ENCODE peak calls at places on chromosomes 2 and 18, in four cellular contexts. Y is AG04450, M is transverse colon, U is stomach. Z is an unnamed sample.

GRCh38 chr2:103445356-103445755 is 683.5 kb downstream of the TMEM182 start:
- DNase-seq in Y (no peak), U (no peak), M (no peak), Z (no peak)

GRCh38 chr2:126543081-126543480 is 112.9 kb upstream of the GYPC start:
- DNase-seq in Y (no peak), M (no peak), U (no peak), Z (no peak)

GRCh38 chr2:36672199-36672598 is 24.3 kb upstream of the VIT start:
- DNase-seq in M (no peak), U (no peak), Y (no peak), Z (peak)

GRCh38 chr2:146523218-146523617 is 1321.6 kb upstream of the ACVR2A start:
- DNase-seq in U (no peak), M (no peak), Y (no peak), Z (no peak)

GRCh38 chr2:195656131-195656858 is 731 bp upstream of the SLC39A10 start:
- DNase-seq in Y (no peak), M (no peak), U (no peak), Z (no peak)

GRCh38 chr2:159144776-159145614 is 141.5 kb downstream of the WDSUB1 start:
- DNase-seq in M (no peak), Y (no peak), U (no peak), Z (no peak)

GRCh38 chr18:13236411-13236810 is 17.9 kb downstream of the LDLRAD4 start:
- DNase-seq in U (no peak), Y (no peak), M (no peak), Z (no peak)

GRCh38 chr2:159228006-159228655 is 58.4 kb downstream of the WDSUB1 start:
- DNase-seq in M (no peak), U (no peak), Y (no peak), Z (peak)

GRCh38 chr2:47189635-47190034 is 34.5 kb upstream of the STPG4 start:
- DNase-seq in M (no peak), Y (peak), U (no peak), Z (peak)

GRCh38 chr2:41791523-41791922 is 256.3 kb upstream of the PKDCC start:
- DNase-seq in U (no peak), M (no peak), Y (no peak), Z (peak)

GRCh38 chr18:49668583-49669290 is 106.9 kb downstream of the LIPG start:
- DNase-seq in Y (no peak), U (no peak), M (peak), Z (peak)

GRCh38 chr2:60216452-60216995 is 336.9 kb downstream of the BCL11A start:
- DNase-seq in Y (no peak), M (no peak), U (no peak), Z (no peak)

GRCh38 chr18:34158881-34159690 is 65.6 kb downstream of the NOL4 start:
- DNase-seq in M (no peak), U (peak), Y (no peak), Z (peak)

GRCh38 chr18:34153711-34154110 is 71.0 kb downstream of the NOL4 start:
- DNase-seq in U (no peak), Y (no peak), M (no peak), Z (peak)
- H3K4me3 ChIP-seq in U (no peak), Y (peak), M (no peak), Z (no peak)

GRCh38 chr2:156342252-156343095 is 10.0 kb upstream of the NR4A2 start:
- DNase-seq in Y (peak), U (peak), M (peak), Z (peak)
- H3K4me3 ChIP-seq in Y (peak), U (peak), M (peak), Z (peak)

DNA sequence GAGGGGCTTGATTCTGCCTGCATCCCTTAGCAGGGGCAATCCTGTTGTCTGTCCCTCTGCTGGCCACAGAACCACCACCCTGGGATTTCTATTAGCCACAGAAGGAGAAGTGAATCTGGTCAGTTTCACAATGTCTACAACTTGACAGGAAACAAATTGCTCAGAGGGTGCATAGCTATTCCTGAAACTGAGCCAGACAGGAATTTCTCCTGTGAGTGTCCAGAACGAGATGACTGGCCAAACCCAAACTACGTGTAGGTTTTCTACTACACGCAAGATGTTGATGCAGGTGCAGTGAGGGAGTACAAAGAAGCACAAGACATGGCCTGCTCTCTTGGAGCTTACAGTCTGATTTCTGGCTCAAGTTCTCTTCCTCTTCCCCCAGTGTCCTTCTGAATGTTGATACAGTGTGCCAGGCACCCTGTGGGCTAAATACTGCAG is 201.9 kb downstream of the CLIP4 start:
- DNase-seq in U (no peak), Y (no peak), M (peak), Z (peak)
- H3K4me3 ChIP-seq in U (no peak), Y (no peak), M (no peak), Z (no peak)

GRCh38 chr2:73894475-73894850 is 1.7 kb downstream of the ACTG2 start:
- DNase-seq in U (no peak), Y (no peak), M (no peak), Z (no peak)
- H3K4me3 ChIP-seq in U (peak), Y (peak), M (peak), Z (no peak)

DNA sequence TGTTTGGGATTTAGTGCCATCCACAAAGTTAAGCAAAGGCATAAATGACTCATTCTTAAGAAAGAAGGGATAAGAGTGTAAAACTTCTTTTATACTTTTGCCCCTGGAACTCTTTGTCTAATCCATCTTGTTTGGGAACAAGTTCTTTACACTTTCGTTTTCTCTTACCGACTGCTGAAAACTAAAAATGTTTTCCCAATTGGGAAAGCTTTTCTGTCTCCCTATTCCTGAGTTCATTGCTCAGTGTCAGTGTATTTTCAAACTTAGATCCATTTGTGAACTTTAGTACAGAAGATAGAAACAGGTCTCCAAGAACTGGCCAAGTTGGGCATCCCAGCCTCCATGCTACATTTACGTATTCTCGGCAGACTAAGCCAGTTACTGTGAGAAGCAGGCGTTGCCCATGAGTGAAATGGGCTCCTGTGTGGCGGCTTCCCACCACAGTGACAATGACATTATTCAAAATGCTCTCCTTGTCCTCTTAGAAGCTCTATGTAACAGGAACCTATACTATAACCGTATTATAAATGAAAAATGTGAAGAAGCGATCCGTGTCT is 51.7 kb downstream of the TGOLN2 start:
- DNase-seq in U (no peak), M (no peak), Y (no peak), Z (no peak)
- H3K4me3 ChIP-seq in U (peak), M (no peak), Y (peak), Z (no peak)

GRCh38 chr2:172085460-172086159 is at the start of gene DLX1:
- DNase-seq in Y (no peak), U (no peak), M (no peak), Z (no peak)
- H3K4me3 ChIP-seq in Y (peak), U (peak), M (peak), Z (peak)

DNA sequence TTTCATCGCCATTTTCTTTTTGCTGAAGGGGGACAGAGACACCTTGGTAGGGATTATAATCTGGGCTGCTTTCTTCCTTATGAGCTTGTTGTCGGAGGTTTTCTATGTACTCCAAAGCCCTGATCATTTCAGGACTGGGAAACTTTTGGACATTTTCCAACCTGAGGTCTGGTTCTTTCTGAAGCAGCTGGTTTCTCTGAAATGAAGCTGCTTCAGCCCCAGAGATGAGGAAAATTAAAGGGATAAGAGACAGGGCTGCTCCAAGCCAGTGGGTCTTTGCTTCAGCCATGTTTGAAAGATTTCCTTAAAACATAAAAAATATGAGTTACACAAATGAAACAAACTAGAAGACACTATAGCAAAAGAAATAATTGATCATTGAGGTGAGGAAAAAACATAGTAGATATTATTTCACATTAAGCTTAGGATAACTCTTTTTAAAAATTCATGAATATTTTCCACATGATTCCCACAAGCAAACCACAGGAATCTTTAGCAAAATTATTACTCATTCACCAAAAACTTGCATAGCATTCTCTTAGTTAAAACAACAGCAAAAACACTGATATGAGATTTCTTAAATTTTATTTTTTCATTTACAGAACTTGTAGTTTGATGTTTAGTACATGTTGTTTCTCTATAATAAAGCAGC is 3.0 kb downstream of the SCG2 start:
- DNase-seq in Y (peak), M (no peak), U (no peak), Z (peak)
- H3K4me3 ChIP-seq in Y (no peak), M (no peak), U (no peak), Z (no peak)

Z was measured in astrocyte of the cerebellum.